ENCODE peak calls at places on chromosomes 6 and 20, in four cellular contexts. A is psoas muscle, T is upper lobe of right lung, P is ovary. E is an unnamed sample. For H3K27me3, the result is how much of the 10 kb centered on the place peaks cover.

GRCh38 chr20:43959079-43959919 is 44.6 kb downstream of the TOX2 start:
- DNase-seq in A (no peak), T (no peak), P (no peak), E (no peak)

GRCh38 chr20:44805991-44806729 is 4.2 kb downstream of the RIMS4 start:
- DNase-seq in A (peak), T (peak), P (peak), E (peak)

GRCh38 chr6:21587925-21588811 is 5.4 kb upstream of the SOX4 start:
- DNase-seq in A (peak), T (peak), P (peak), E (peak)

GRCh38 chr20:37451616-37452015 is 69.4 kb upstream of the NNAT start:
- DNase-seq in A (no peak), T (peak), P (no peak), E (no peak)

GRCh38 chr20:60921021-60921622 is 330.9 kb upstream of the CDH4 start:
- DNase-seq in A (peak), T (peak), P (peak), E (peak)

GRCh38 chr6:134379086-134379485 is 61.2 kb upstream of the SGK1 start:
- DNase-seq in A (no peak), T (no peak), P (no peak), E (peak)

GRCh38 chr6:63640062-63640461 is 4.5 kb downstream of the PHF3 start:
- DNase-seq in A (no peak), T (no peak), P (no peak), E (no peak)

GRCh38 chr20:19849341-19850189 is 91.5 kb downstream of the RIN2 start:
- DNase-seq in A (no peak), T (no peak), P (no peak), E (no peak)

GRCh38 chr6:111096246-111096645 is 8.9 kb downstream of the SLC16A10 start:
- DNase-seq in A (no peak), T (peak), P (no peak), E (peak)

GRCh38 chr6:34556031-34556471 is at the start of gene SPDEF:
- DNase-seq in A (no peak), T (no peak), P (no peak), E (no peak)

GRCh38 chr6:14141531-14141930 is 24.0 kb downstream of the CD83 start:
- DNase-seq in A (no peak), T (no peak), P (no peak), E (no peak)

GRCh38 chr20:61372151-61373054 is 120.3 kb downstream of the CDH4 start:
- DNase-seq in A (no peak), T (no peak), P (no peak), E (no peak)

GRCh38 chr6:34513628-34514027 is 42.5 kb downstream of the SPDEF start:
- DNase-seq in A (no peak), T (no peak), P (no peak), E (peak)

GRCh38 chr6:154179443-154179842 is 140.4 kb downstream of the OPRM1 start:
- DNase-seq in A (no peak), T (no peak), P (no peak), E (no peak)

GRCh38 chr6:13360671-13361540 is 32.6 kb upstream of the TBC1D7 start:
- DNase-seq in A (no peak), T (no peak), P (no peak), E (no peak)

GRCh38 chr6:5084192-5084786 is 852 bp upstream of the PPP1R3G start:
- DNase-seq in A (peak), T (no peak), P (peak), E (no peak)

GRCh38 chr6:166671434-166672061 is 44.5 kb upstream of the RPS6KA2 start:
- DNase-seq in A (no peak), T (peak), P (no peak), E (no peak)

GRCh38 chr6:29517245-29517644 is 29.5 kb upstream of the MAS1L start:
- DNase-seq in A (no peak), T (no peak), P (no peak), E (no peak)

GRCh38 chr6:37615564-37616340 is 81.9 kb downstream of the MDGA1 start:
- DNase-seq in A (no peak), T (no peak), P (no peak), E (no peak)

GRCh38 chr6:73078908-73079610 is 146.2 kb downstream of the KHDC1L start:
- DNase-seq in A (no peak), T (no peak), P (no peak), E (no peak)

GRCh38 chr20:14197097-14197496 is 140.3 kb downstream of the FLRT3 start:
- DNase-seq in A (no peak), T (no peak), P (no peak), E (no peak)

GRCh38 chr6:77650098-77650663 is 2.7 kb upstream of the MEI4 start:
- DNase-seq in A (peak), T (peak), P (no peak), E (peak)

GRCh38 chr20:44309763-44310663 is 989 bp downstream of the FITM2 start:
- DNase-seq in A (peak), T (peak), P (peak), E (no peak)

GRCh38 chr6:159759645-159760044 is 2.2 kb upstream of the ACAT2 start:
- DNase-seq in A (no peak), T (no peak), P (no peak), E (no peak)

GRCh38 chr20:48945840-48946514 is 24.5 kb downstream of the ARFGEF2 start:
- DNase-seq in A (no peak), T (no peak), P (no peak), E (no peak)

GRCh38 chr6:156396068-156396771 is 381.0 kb upstream of the ARID1B start:
- DNase-seq in A (no peak), T (no peak), P (no peak), E (no peak)

GRCh38 chr6:67792996-67793395 is 842.1 kb upstream of the ADGRB3 start:
- DNase-seq in A (no peak), T (no peak), P (no peak), E (no peak)

GRCh38 chr6:44868905-44869304 is 459.2 kb upstream of the RUNX2 start:
- DNase-seq in A (no peak), T (no peak), P (no peak), E (no peak)

GRCh38 chr6:118706702-118707101 is 55.3 kb upstream of the CEP85L start:
- DNase-seq in A (no peak), T (no peak), P (no peak), E (no peak)

GRCh38 chr6:123105561-123105960 is 109.5 kb downstream of the CLVS2 start:
- DNase-seq in A (no peak), T (no peak), P (no peak), E (no peak)

GRCh38 chr6:132511836-132512230 is 1.1 kb downstream of the STX7 start:
- DNase-seq in A (no peak), T (no peak), P (no peak), E (no peak)

GRCh38 chr20:35432430-35432735 is 5.6 kb downstream of the GDF5 start:
- DNase-seq in A (no peak), T (no peak), P (no peak), E (no peak)

GRCh38 chr6:44228836-44229235 is 5.4 kb downstream of the SLC29A1 start:
- DNase-seq in A (no peak), T (no peak), P (no peak), E (no peak)

GRCh38 chr6:100464910-100465700 is at the start of gene SIM1:
- DNase-seq in A (peak), T (no peak), P (no peak), E (no peak)

GRCh38 chr6:99522531-99522930 is 7.3 kb upstream of the USP45 start:
- DNase-seq in A (no peak), T (no peak), P (no peak), E (no peak)

GRCh38 chr6:11536795-11537194 is 754 bp upstream of the TMEM170B start:
- DNase-seq in A (no peak), T (no peak), P (peak), E (peak)

GRCh38 chr6:10837009-10837691 is 1.2 kb downstream of the MAK start:
- DNase-seq in A (no peak), T (peak), P (peak), E (peak)

GRCh38 chr20:64104667-64105451 is 2.5 kb downstream of the NPBWR2 start:
- DNase-seq in A (peak), T (peak), P (no peak), E (peak)

GRCh38 chr6:24229694-24230093 is 103.7 kb downstream of the NRSN1 start:
- DNase-seq in A (no peak), T (no peak), P (no peak), E (peak)

DNA sequence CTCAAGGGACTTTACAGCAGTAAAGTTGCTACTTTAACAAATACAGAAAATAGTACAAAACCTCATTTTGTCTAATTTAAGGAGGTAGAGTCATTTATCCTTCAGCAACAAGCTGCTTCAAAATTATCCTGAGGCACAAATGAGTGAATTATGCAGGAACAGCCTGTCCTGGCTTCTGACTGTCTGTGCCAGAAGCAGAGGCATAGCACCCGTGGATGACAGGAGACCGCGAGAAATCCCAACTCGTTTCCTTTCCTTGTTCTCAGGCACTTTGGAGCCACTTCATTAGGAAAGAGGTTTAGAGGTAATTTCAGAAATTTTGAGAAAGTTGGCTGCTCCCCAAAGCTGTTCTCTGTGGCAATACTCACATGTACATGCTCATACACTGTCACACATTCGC is 549.2 kb upstream of the BTBD3 start:
- DNase-seq in A (no peak), T (no peak), P (no peak), E (no peak)
- H3K4me3 ChIP-seq in A (no peak), T (no peak), P (no peak), E (no peak)

GRCh38 chr6:149534742-149535141 is 11.1 kb downstream of the PPIL4 start:
- DNase-seq in A (no peak), T (no peak), P (no peak), E (no peak)
- H3K27ac ChIP-seq in A (no peak), T (no peak), P (no peak), E (no peak)

GRCh38 chr20:46056027-46056833 is 27.2 kb downstream of the SLC12A5 start:
- DNase-seq in A (no peak), T (no peak), P (no peak), E (no peak)
- H3K27me3 ChIP-seq in A (under half), T (under half), P (under half), E (under half)

GRCh38 chr6:33405541-33405940 is 5.3 kb upstream of the PHF1 start:
- DNase-seq in A (no peak), T (no peak), P (no peak), E (no peak)

GRCh38 chr6:33410050-33410710 is 634 bp upstream of the PHF1 start:
- DNase-seq in A (peak), T (peak), P (peak), E (peak)

GRCh38 chr6:33407132-33407718 is 3.6 kb upstream of the PHF1 start:
- DNase-seq in A (no peak), T (no peak), P (no peak), E (no peak)

GRCh38 chr6:33406161-33406560 is 4.7 kb upstream of the PHF1 start:
- DNase-seq in A (no peak), T (no peak), P (no peak), E (no peak)

DNA sequence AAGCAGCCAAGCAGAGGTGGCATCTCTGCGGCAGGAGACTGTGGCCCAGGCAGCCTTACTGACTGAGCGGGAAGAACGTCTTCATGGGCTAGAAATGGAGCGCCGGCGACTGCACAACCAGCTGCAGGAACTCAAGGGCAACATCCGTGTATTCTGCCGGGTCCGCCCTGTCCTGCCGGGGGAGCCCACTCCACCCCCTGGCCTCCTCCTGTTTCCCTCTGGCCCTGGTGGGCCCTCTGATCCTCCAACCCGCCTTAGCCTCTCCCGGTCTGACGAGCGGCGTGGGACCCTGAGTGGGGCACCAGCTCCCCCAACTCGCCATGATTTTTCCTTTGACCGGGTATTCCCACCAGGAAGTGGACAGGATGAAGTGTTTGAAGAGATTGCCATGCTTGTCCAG is 5.9 kb upstream of the PHF1 start:
- DNase-seq in A (no peak), T (no peak), P (no peak), E (no peak)
- H3K4me3 ChIP-seq in A (no peak), T (no peak), P (no peak), E (no peak)

GRCh38 chr6:143390278-143390677 is 60.2 kb downstream of the ADAT2 start:
- DNase-seq in A (no peak), T (no peak), P (no peak), E (no peak)
- H3K27ac ChIP-seq in A (no peak), T (no peak), P (no peak), E (no peak)

GRCh38 chr6:41462033-41462432 is 84.1 kb upstream of the FOXP4 start:
- DNase-seq in A (no peak), T (no peak), P (no peak), E (no peak)

GRCh38 chr6:41462980-41463930 is 82.9 kb upstream of the FOXP4 start:
- DNase-seq in A (peak), T (peak), P (peak), E (peak)

GRCh38 chr6:41464019-41464418 is 82.2 kb upstream of the FOXP4 start:
- DNase-seq in A (no peak), T (no peak), P (no peak), E (no peak)

GRCh38 chr6:41459738-41460137 is 86.4 kb upstream of the FOXP4 start:
- DNase-seq in A (no peak), T (no peak), P (no peak), E (no peak)

DNA sequence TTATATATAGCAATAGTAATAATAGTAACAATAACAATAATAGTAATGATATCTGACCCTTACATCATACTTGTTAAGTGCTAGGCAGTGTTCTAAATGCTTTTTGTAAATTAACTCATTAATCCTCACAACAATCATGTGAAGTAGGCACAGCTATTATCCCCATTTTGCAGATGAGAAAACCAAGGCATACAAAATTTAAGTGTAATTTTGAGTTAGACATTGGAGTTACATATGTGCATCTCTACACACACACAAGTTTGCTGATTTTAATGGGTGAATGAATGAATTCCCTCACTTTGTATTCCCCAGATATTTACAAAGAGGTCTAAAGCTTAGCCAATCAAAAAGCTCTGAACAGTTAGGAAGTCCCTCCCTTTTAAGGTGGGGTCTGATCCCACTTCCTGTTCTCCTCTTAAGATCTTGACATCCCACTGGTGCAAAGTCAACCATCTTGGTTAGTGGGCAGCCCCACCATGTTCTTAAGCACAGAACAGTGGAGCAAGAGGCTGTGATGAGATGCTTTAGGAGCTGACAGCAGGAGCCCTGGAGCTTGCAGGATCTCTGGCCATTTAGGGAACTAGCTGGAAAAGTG is 85.3 kb upstream of the FOXP4 start:
- DNase-seq in A (no peak), T (no peak), P (no peak), E (no peak)
- H3K27me3 ChIP-seq in A (under half), T (under half), P (under half), E (under half)

DNA sequence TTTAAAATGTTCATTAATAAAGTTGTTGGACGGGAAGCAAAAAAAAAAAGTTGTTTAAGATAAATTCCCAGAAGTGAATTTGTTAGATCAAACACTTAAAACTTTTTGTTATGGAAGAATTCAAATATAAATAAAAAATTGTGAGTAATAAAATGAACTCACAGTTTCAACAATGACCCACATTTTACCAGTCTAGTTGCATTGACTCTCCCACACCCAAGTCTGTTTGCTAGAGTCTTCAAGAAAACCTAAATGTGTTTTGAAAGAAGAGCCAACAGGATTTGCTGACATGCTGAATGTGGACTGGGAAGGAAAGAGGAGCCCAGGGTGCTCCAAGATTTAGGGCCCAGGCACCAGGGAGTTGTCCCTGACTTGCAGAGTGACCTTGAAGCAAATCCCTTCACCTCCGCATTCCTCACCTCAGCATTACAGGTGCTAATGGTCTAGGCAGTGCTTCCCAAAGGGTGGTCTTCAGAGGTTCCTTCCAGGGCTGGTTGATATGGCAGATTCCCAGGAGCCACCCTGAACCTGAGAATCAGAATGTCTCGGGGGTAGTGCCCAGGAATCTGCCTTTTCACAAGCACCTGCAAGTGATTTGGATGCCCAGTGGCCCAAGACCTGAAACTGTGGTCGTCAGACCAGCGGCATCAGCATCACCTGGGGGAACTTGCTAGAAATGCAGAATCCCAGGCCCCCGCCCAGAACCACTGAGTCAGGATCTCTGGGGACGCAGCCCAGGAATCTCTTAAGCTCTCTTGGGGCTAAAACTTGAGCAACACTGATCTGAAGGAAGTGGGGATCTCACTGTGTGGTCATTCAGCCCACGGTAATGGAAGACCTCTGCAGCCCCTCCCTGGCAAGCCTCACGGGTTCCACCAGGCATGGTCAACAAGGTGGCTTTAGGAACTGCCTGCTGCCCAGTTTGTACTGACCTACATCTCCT is 31.1 kb downstream of the POFUT1 start:
- DNase-seq in A (no peak), T (no peak), P (no peak), E (no peak)
- H3K4me3 ChIP-seq in A (no peak), T (no peak), P (no peak), E (no peak)

DNA sequence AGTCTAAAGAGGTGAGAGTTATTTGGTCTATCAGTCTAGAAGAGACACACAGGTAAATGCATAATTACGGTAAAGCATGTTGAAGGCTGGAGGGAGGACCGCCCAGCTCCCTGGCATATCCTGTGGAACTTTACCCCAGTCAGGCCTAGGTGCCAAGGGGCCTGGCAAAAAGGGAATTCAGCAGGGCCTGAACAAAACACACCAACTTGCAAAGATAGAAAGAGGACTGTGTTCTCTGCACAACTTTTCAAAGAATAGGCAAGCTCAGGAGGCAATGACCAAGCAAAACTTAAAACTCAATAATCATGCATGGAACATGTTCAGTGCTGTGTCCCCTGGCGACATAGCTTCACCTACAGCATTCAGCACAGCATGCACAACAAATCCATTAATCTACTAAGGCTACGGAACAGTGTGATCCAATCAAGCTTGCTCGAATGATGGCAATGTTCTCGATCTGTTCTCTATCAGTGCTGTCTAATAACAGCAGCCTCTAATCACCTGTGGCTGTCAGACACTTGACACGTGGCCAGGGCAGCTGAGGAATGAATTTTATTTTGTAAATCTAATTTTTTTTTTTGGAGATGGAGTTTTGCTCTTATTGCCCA is 27.6 kb downstream of the ZMYND8 start:
- DNase-seq in A (peak), T (peak), P (no peak), E (peak)
- H3K27ac ChIP-seq in A (peak), T (peak), P (no peak), E (no peak)

E was measured in lower lobe of right lung.